ENCODE peak calls at places on chromosomes 13 and 19, in five cellular contexts. V is ovary, T is uterus, K is IMR-90, Q is testis. G is an unnamed sample.

GRCh38 chr13:83221813-83222241 is 660.4 kb downstream of the SLITRK1 start:
- DNase-seq in V (no peak), T (no peak), K (peak; percentile 86), Q (no peak), G (no peak)

GRCh38 chr19:12985049-12985776 is 10.1 kb upstream of the NFIX start:
- DNase-seq in V (no peak), T (no peak), K (peak; percentile 76), Q (peak; percentile 65), G (no peak)

GRCh38 chr13:75038315-75038881 is 443.6 kb downstream of the TBC1D4 start:
- DNase-seq in V (no peak), T (no peak), K (no peak), Q (no peak), G (no peak)

GRCh38 chr19:43570174-43570791 is 5.0 kb downstream of the XRCC1 start:
- DNase-seq in V (no peak), T (no peak), K (no peak), Q (no peak), G (no peak)

GRCh38 chr13:64471916-64472315 is 2758.2 kb downstream of the PCDH9 start:
- DNase-seq in V (no peak), T (no peak), K (peak; percentile 60), Q (no peak), G (no peak)

GRCh38 chr13:32736648-32737047 is 150.4 kb downstream of the PDS5B start:
- DNase-seq in V (no peak), T (no peak), K (no peak), Q (no peak), G (no peak)

GRCh38 chr13:58318495-58319167 is 687.1 kb downstream of the PCDH17 start:
- DNase-seq in V (no peak), T (no peak), K (no peak), Q (peak; percentile 19), G (no peak)

GRCh38 chr19:47658431-47659383 is 49.8 kb downstream of the BICRA start:
- DNase-seq in V (no peak), T (no peak), K (no peak), Q (no peak), G (no peak)

GRCh38 chr13:44158741-44159632 is 214.6 kb upstream of the SERP2 start:
- DNase-seq in V (peak; percentile 18), T (no peak), K (no peak), Q (no peak), G (no peak)

GRCh38 chr19:35345671-35346111 is 2.0 kb upstream of the FFAR1 start:
- DNase-seq in V (no peak), T (no peak), K (no peak), Q (peak; percentile 4), G (no peak)

GRCh38 chr13:85241045-85241444 is 558.2 kb downstream of the SLITRK6 start:
- DNase-seq in V (no peak), T (no peak), K (peak; percentile 44), Q (no peak), G (peak; percentile 20)

GRCh38 chr19:5128932-5129389 is 160.0 kb downstream of the KDM4B start:
- DNase-seq in V (peak; percentile 87), T (peak; percentile 52), K (no peak), Q (peak; percentile 90), G (no peak)

GRCh38 chr13:77696863-77697207 is 652 bp upstream of the SLAIN1 start:
- DNase-seq in V (no peak), T (no peak), K (no peak), Q (no peak), G (no peak)

GRCh38 chr19:18975011-18975410 is 34.0 kb upstream of the HOMER3 start:
- DNase-seq in V (no peak), T (no peak), K (peak; percentile 62), Q (no peak), G (no peak)

GRCh38 chr13:37412271-37412683 is 186.3 kb downstream of the POSTN start:
- DNase-seq in V (no peak), T (no peak), K (peak; percentile 74), Q (no peak), G (no peak)

GRCh38 chr13:76570485-76570884 is 315.7 kb downstream of the KCTD12 start:
- DNase-seq in V (no peak), T (no peak), K (no peak), Q (no peak), G (no peak)

GRCh38 chr19:2312819-2313501 is 5.0 kb upstream of the LINGO3 start:
- DNase-seq in V (no peak), T (no peak), K (no peak), Q (no peak), G (no peak)

GRCh38 chr19:4866595-4867424 is 657 bp downstream of the PLIN3 start:
- DNase-seq in V (peak; percentile 70), T (peak; percentile 57), K (peak; percentile 28), Q (peak; percentile 75), G (peak; percentile 36)

GRCh38 chr19:55855160-55855559 is 18.8 kb downstream of the NLRP4 start:
- DNase-seq in V (no peak), T (no peak), K (no peak), Q (no peak), G (no peak)

GRCh38 chr13:33879044-33879596 is 61.2 kb downstream of the RFC3 start:
- DNase-seq in V (no peak), T (no peak), K (no peak), Q (no peak), G (no peak)

GRCh38 chr19:9849786-9850185 is 14.7 kb downstream of the PIN1 start:
- DNase-seq in V (no peak), T (no peak), K (no peak), Q (no peak), G (no peak)

GRCh38 chr19:47765522-47766358 is 12.8 kb upstream of the SELENOW start:
- DNase-seq in V (peak; percentile 44), T (peak; percentile 66), K (peak; percentile 44), Q (peak; percentile 61), G (no peak)

GRCh38 chr13:98214707-98215106 is 37.6 kb upstream of the RNF113B start:
- DNase-seq in V (no peak), T (no peak), K (no peak), Q (no peak), G (no peak)

GRCh38 chr13:58097831-58098230 is 466.3 kb downstream of the PCDH17 start:
- DNase-seq in V (no peak), T (no peak), K (no peak), Q (no peak), G (no peak)

GRCh38 chr19:15790096-15790495 is 2.6 kb downstream of the OR10H5 start:
- DNase-seq in V (no peak), T (no peak), K (no peak), Q (no peak), G (no peak)

GRCh38 chr13:30421093-30422055 is 919 bp upstream of the UBE2L5 start:
- DNase-seq in V (peak; percentile 80), T (peak; percentile 93), K (peak; percentile 80), Q (peak; percentile 81), G (peak; percentile 50)
- TF ChIP-seq POLR2A in V (peak; percentile 67), T (peak; percentile 75), K (no peak), Q (no peak), G (no peak)

GRCh38 chr13:62331384-62331783 is 915.7 kb upstream of the PCDH20 start:
- DNase-seq in V (no peak), T (no peak), K (no peak), Q (no peak), G (no peak)
- TF ChIP-seq POLR2A in V (no peak), T (no peak), K (no peak), Q (no peak), G (no peak)

DNA sequence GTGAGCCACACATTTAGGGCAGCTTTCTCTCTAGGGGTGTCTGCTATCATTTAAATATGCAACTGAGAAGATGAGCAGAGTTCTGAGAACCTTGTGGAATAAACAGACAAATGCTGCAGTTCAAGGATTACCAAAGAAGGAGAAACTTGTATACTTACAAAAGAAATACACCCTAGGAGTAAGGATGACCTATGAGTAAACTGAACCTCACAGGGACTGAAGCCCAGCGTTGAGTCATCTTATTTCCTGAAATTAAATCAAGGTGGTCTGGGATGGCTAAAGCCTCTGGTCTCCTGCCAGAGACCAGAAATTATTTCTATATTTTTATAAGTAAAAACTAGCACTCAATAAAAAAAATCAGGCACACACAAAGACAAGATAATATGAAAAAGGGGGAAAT is 40.1 kb downstream of the FAM216B start:
- DNase-seq in V (no peak), T (no peak), K (peak; percentile 93), Q (no peak), G (no peak)
- TF ChIP-seq POLR2A in V (no peak), T (no peak), K (no peak), Q (no peak), G (no peak)

GRCh38 chr19:6383188-6383587 is 7.5 kb upstream of the PSPN start:
- DNase-seq in V (no peak), T (no peak), K (no peak), Q (no peak), G (no peak)
- TF ChIP-seq POLR2A in V (no peak), T (no peak), K (no peak), Q (no peak), G (no peak)

GRCh38 chr19:37172368-37173366 is at the start of gene ZNF585A:
- DNase-seq in V (peak; percentile 87), T (peak; percentile 93), K (peak; percentile 97), Q (peak; percentile 98), G (peak; percentile 77)
- TF ChIP-seq POLR2A in V (no peak), T (peak; percentile 12), K (peak; percentile 54), Q (no peak), G (peak; percentile 29)

GRCh38 chr13:46975173-46975572 is 78.3 kb upstream of the HTR2A start:
- DNase-seq in V (no peak), T (no peak), K (no peak), Q (no peak), G (no peak)
- TF ChIP-seq POLR2A in V (no peak), T (no peak), K (no peak), Q (no peak), G (no peak)